ENCODE peak calls at places on chromosomes 2 and 18, in seven cellular contexts. X is fibroblast of villous mesenchyme, N is GM12865, M is heart left ventricle, S is body of pancreas, K is tibial artery, D is uterus. A is an unnamed sample.

GRCh38 chr2:43083278-43083677 is 143.1 kb downstream of the ZFP36L2 start:
- DNase-seq in D (peak), S (peak), K (peak), M (no peak), X (peak), N (no peak), A (no peak)

GRCh38 chr2:112032615-112033457 is 22.2 kb upstream of the TMEM87B start:
- DNase-seq in D (no peak), K (no peak), S (peak), N (no peak), X (peak), M (peak), A (peak)

GRCh38 chr2:159118115-159118858 is 149.8 kb downstream of the TANC1 start:
- DNase-seq in D (peak), S (peak), M (peak), X (peak), N (peak), K (peak), A (peak)

GRCh38 chr2:107266555-107266954 is 380.6 kb upstream of the ST6GAL2 start:
- DNase-seq in D (no peak), N (no peak), K (no peak), M (no peak), X (no peak), S (no peak), A (no peak)

GRCh38 chr2:37323770-37324535 is 680 bp downstream of the PRKD3 start:
- DNase-seq in K (peak), S (peak), X (peak), D (peak), N (peak), M (peak), A (peak)

GRCh38 chr2:172196768-172197322 is 94.1 kb upstream of the DLX2 start:
- DNase-seq in N (peak), S (peak), K (no peak), D (no peak), M (peak), X (no peak), A (peak)

GRCh38 chr18:63578357-63578958 is 8.7 kb upstream of the SERPINB13 start:
- DNase-seq in M (no peak), D (no peak), N (peak), X (peak), S (peak), K (no peak), A (peak)

GRCh38 chr2:47569658-47570398 is 166.9 kb downstream of the MSH2 start:
- DNase-seq in M (no peak), K (no peak), D (no peak), S (peak), N (peak), X (no peak), A (peak)

GRCh38 chr18:73408434-73408833 is 540.6 kb upstream of the NETO1 start:
- DNase-seq in K (no peak), D (no peak), S (no peak), X (peak), N (no peak), M (no peak), A (peak)

GRCh38 chr2:15912203-15912602 is 28.1 kb upstream of the MYCN start:
- DNase-seq in X (peak), D (peak), N (no peak), M (peak), K (no peak), S (peak), A (peak)

GRCh38 chr2:15916336-15916735 is 24.0 kb upstream of the MYCN start:
- DNase-seq in D (no peak), S (no peak), X (no peak), K (no peak), N (no peak), M (no peak), A (no peak)

GRCh38 chr2:15911686-15912085 is 28.7 kb upstream of the MYCN start:
- DNase-seq in X (no peak), M (no peak), N (no peak), D (no peak), K (no peak), S (no peak), A (no peak)

GRCh38 chr2:15914981-15915380 is 25.4 kb upstream of the MYCN start:
- DNase-seq in K (no peak), N (no peak), D (no peak), S (no peak), X (no peak), M (no peak), A (no peak)

GRCh38 chr2:15913146-15913545 is 27.2 kb upstream of the MYCN start:
- DNase-seq in D (no peak), K (no peak), M (no peak), X (peak), S (no peak), N (peak), A (no peak)
- H3K4me3 ChIP-seq in D (no peak), K (no peak), M (no peak), X (no peak), S (no peak), N (no peak), A (no peak)

GRCh38 chr2:113964436-113964835 is 74.5 kb downstream of the ACTR3 start:
- DNase-seq in K (no peak), M (no peak), N (no peak), S (no peak), X (peak), D (no peak), A (no peak)

GRCh38 chr2:113965228-113965627 is 75.3 kb downstream of the ACTR3 start:
- DNase-seq in S (no peak), D (no peak), K (no peak), X (no peak), N (no peak), M (no peak), A (no peak)

GRCh38 chr2:113966171-113966570 is 76.3 kb downstream of the ACTR3 start:
- DNase-seq in D (no peak), X (no peak), N (no peak), K (no peak), M (no peak), S (no peak), A (no peak)

GRCh38 chr2:113966832-113967231 is 76.9 kb downstream of the ACTR3 start:
- DNase-seq in S (peak), K (no peak), D (no peak), X (peak), N (no peak), M (no peak), A (peak)

DNA sequence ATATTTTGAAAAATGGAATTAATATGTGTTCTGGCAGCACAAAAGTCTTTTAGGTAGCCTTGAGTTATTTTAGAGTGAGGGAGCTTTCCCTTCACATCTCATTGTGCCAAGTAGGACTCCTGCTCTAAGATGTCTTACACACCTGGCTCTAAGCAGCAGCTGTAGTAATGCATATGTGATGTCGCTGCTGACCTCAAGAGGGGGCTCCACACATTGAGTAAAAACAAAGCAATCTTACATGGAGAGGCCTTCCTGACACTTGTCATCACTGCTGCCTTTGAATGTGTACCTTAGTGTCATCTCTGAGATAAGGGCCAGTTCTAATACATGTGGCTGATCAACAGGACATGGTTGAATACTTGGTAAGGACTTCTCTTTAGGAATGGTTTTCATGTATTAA is 75.8 kb downstream of the ACTR3 start:
- DNase-seq in S (no peak), K (no peak), M (no peak), X (peak), D (no peak), N (peak), A (peak)
- TF ChIP-seq CTCF in S (peak), K (no peak), M (peak), X (peak), D (no peak), N (peak), A (peak)

GRCh38 chr2:10330700-10331032 is 28.0 kb downstream of the HPCAL1 start:
- DNase-seq in D (no peak), K (no peak), N (no peak), M (no peak), X (no peak), S (no peak), A (no peak)
- H3K4me3 ChIP-seq in D (no peak), K (peak), N (peak), M (no peak), X (no peak), S (no peak), A (no peak)

DNA sequence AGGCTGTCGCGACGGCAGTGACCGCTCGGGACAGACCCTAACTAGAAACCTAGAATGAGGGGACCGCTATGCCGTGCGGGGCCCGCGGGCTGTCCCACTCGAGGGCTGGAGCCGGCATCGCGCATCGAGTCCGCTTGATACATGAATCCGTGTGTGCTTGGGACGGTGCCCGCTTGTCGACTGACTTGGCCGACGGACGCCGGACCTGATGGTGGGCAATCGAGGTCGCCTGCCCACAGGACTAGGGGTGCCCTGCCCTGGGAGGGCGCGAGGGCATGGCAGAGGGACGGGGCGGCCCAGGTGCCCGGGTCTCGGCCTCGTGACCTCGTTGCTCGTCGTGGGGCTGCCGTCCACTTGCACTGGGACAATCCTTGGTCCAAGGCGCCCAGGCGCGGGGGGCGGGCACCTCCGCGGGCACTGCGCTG is 688 bp upstream of the PTMA start:
- DNase-seq in M (peak), D (no peak), N (peak), S (no peak), X (peak), K (no peak), A (peak)
- TF ChIP-seq CTCF in M (no peak), D (no peak), N (no peak), S (no peak), X (no peak), K (no peak), A (no peak)

DNA sequence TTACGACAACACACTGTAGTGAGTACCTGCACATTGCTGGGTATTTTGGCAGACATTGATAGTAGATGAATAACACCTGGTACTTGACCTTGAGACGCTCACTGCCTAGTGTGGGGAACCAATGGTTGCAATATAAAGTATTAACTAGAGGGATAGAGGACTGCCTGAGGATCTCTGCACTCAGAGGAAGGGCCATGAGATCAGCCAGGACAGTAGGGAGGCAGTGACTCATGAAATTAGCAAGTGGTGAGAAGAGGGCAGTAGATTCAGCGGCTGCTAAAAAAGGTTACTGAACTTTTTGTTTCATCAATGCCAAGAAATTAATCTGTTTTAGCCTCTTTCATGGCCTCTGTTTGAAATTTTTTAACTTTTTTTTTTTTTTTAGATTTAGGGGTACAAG is 250.8 kb upstream of the TCF4 start:
- DNase-seq in K (no peak), N (no peak), X (no peak), S (no peak), M (no peak), D (no peak), A (peak)
- H3K4me3 ChIP-seq in K (no peak), N (no peak), X (no peak), S (no peak), M (no peak), D (no peak), A (no peak)

GRCh38 chr2:208573559-208573958 is 167.0 kb downstream of the PTH2R start:
- DNase-seq in K (no peak), S (no peak), X (no peak), D (no peak), N (no peak), M (no peak), A (no peak)

GRCh38 chr2:208570066-208570465 is 163.5 kb downstream of the PTH2R start:
- DNase-seq in D (no peak), S (no peak), X (no peak), K (no peak), N (no peak), M (no peak), A (no peak)

GRCh38 chr2:208568203-208568602 is 161.6 kb downstream of the PTH2R start:
- DNase-seq in D (no peak), S (no peak), X (no peak), K (no peak), M (no peak), N (no peak), A (no peak)

GRCh38 chr2:208570851-208571763 is 164.5 kb downstream of the PTH2R start:
- DNase-seq in X (no peak), S (no peak), K (no peak), D (no peak), N (no peak), M (no peak), A (no peak)

GRCh38 chr2:208571764-208572131 is 165.2 kb downstream of the PTH2R start:
- DNase-seq in X (no peak), K (no peak), N (no peak), M (no peak), D (no peak), S (no peak), A (no peak)
- TF ChIP-seq CTCF in X (no peak), K (no peak), N (no peak), M (no peak), D (no peak), S (no peak), A (no peak)

DNA sequence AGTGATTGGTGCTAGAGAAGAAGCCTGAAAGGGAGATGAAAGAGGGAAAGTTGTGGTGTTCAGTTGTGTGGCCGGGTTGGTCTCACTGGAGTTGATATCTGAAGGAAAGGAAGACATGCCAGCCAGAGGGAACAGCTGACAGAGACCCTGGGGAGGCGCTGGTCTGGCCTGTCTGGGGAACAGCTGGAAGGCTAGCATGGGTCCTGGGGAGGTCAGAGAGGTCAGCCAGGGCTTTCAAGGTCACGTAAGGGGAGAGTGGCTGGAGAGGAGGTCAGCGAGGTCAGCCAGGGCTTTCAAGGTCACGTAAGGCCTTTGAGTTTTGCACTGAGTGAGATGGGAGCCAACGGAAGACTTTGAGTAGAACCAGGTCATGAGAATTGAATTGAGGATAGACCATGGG is 11.0 kb downstream of the DYSF start:
- DNase-seq in X (no peak), N (no peak), D (no peak), M (no peak), S (no peak), K (no peak), A (no peak)
- H3K4me3 ChIP-seq in X (no peak), N (no peak), D (no peak), M (no peak), S (no peak), K (no peak), A (no peak)

GRCh38 chr18:32919799-32920198 is 147.0 kb upstream of the KLHL14 start:
- DNase-seq in X (no peak), D (no peak), N (peak), M (no peak), S (peak), K (no peak), A (peak)
- TF ChIP-seq CTCF in X (no peak), D (no peak), N (peak), M (no peak), S (no peak), K (no peak), A (peak)

GRCh38 chr18:22185723-22186386 is 16.5 kb downstream of the GATA6 start:
- DNase-seq in K (no peak), N (no peak), M (no peak), D (no peak), X (no peak), S (peak), A (no peak)
- H3K4me3 ChIP-seq in K (no peak), N (no peak), M (no peak), D (no peak), X (no peak), S (no peak), A (no peak)

A was measured in choroid plexus epithelial cell.